ENCODE peak calls at places on chromosome 10, in five cellular contexts. S, P, K, W and B are unnamed samples.
A peak's percentile ranks its signal among the peaks of the same experiment; 100 is the strongest.

GRCh38 chr10:28343987-28344895 is 41.4 kb upstream of the MPP7 start:
- DNase-seq in S (no peak), P (no peak), K (no peak), W (no peak), B (no peak)

GRCh38 chr10:50224330-50224952 is 26.9 kb downstream of the ASAH2 start:
- DNase-seq in S (no peak), P (peak; percentile 74), K (peak; percentile 69), W (peak; percentile 71), B (no peak)

GRCh38 chr10:88490216-88490980 is 92.7 kb downstream of the RNLS start:
- DNase-seq in S (no peak), P (no peak), K (no peak), W (peak; percentile 31), B (no peak)

GRCh38 chr10:85098835-85099521 is 770.6 kb downstream of the CCSER2 start:
- DNase-seq in S (no peak), P (no peak), K (no peak), W (no peak), B (no peak)

GRCh38 chr10:103986360-103986759 is 19.4 kb downstream of the SLK start:
- DNase-seq in S (no peak), P (no peak), K (no peak), W (no peak), B (no peak)

GRCh38 chr10:88293073-88293472 is 290.0 kb downstream of the RNLS start:
- DNase-seq in S (no peak), P (peak; percentile 29), K (no peak), W (no peak), B (no peak)

GRCh38 chr10:132129431-132129830 is 57.3 kb upstream of the DPYSL4 start:
- DNase-seq in S (no peak), P (no peak), K (no peak), W (peak; percentile 2), B (no peak)

GRCh38 chr10:78952686-78953085 is 116.1 kb upstream of the ZMIZ1 start:
- DNase-seq in S (peak; percentile 40), P (no peak), K (no peak), W (peak; percentile 91), B (no peak)

GRCh38 chr10:92757720-92758119 is 68.0 kb downstream of the HHEX start:
- DNase-seq in S (no peak), P (no peak), K (no peak), W (no peak), B (no peak)

GRCh38 chr10:120557296-120557810 is 100.3 kb downstream of the PLPP4 start:
- DNase-seq in S (no peak), P (no peak), K (no peak), W (no peak), B (no peak)

GRCh38 chr10:99788598-99789259 is 6.3 kb downstream of the ABCC2 start:
- DNase-seq in S (peak; percentile 32), P (peak; percentile 73), K (no peak), W (peak; percentile 98), B (peak; percentile 87)
- H3K4me1 ChIP-seq in S (no peaks in the 10 kb centered on the region), P (peaks cover 13% of the 10 kb centered on the region), K (no peaks in the 10 kb centered on the region), W (no peaks in the 10 kb centered on the region), B (peaks cover 14% of the 10 kb centered on the region)

DNA sequence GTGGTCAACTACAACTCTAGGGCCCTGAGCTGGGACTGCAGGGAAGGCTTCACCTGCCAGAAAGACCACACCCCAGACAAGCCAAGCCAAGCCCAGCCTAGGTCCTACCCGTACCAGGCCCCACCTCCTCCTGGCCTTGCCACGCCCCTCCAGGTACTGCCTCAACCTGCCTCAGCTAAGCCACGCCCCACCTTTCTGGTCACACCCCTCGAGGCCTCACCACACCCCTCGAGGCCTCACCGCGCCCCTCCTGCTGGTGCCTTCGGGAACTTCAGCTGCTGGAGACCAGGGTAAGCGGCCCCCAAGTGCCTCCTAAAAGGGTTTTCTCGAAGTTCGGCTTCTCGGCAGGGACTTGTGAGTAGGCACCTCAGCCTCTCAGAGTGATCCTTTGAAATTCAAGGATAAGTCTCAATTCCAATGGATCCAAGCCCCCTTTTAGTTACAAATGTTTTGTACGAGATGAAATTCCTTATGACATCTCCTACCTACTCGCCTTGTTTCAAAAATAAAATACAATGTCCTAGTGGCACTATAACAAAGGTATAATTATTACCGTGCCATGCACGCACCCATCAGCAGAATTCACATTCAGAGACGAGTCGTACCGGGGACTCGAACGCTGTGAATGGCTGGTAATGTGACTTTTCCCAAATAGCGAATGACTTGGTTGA is 171.2 kb downstream of the ARHGAP21 start:
- DNase-seq in S (no peak), P (no peak), K (peak; percentile 100), W (no peak), B (no peak)
- TF ChIP-seq CTCF in S (no peak), P (no peak), K (peak; percentile 76), W (peak; percentile 33), B (peak; percentile 13)

GRCh38 chr10:124064158-124064603 is 29.2 kb downstream of the CHST15 start:
- DNase-seq in S (no peak), P (no peak), K (no peak), W (no peak), B (no peak)
- H3K4me1 ChIP-seq in S (peaks cover 60% of the 10 kb centered on the region), P (no peaks in the 10 kb centered on the region), K (peaks cover 3% of the 10 kb centered on the region), W (no peaks in the 10 kb centered on the region), B (no peaks in the 10 kb centered on the region)

GRCh38 chr10:34677591-34677990 is 137.5 kb downstream of the PARD3 start:
- DNase-seq in S (no peak), P (no peak), K (no peak), W (no peak), B (no peak)
- TF ChIP-seq CTCF in S (no peak), P (no peak), K (peak; percentile 64), W (no peak), B (no peak)

DNA sequence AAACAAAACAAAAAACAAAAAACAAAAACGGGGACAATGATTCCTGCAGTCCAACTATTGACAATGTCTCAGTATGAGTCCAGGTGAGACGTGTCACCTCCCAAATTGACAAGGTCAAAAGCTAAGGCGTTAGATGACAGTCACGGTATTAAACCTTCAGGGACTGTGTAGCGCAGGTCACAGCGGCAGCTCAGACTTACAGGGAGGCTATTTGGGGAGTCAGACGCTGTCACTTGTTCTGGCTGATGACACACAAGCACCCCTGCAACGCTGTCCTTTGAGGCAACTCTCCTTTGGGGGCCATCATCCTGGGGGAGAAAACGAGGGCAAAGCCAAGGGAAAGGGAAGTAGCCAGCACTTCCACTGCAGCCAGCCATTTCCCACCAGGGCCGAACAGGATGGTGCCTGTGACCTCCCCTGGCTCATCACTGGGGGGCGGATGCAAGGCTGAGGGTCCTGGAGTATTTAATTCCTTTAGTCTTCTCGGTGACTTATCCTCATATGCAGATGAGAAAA is 55.3 kb downstream of the SVIL start:
- DNase-seq in S (no peak), P (no peak), K (no peak), W (no peak), B (no peak)
- H3K4me1 ChIP-seq in S (no peaks in the 10 kb centered on the region), P (peaks cover 14% of the 10 kb centered on the region), K (no peaks in the 10 kb centered on the region), W (no peaks in the 10 kb centered on the region), B (peaks cover 38% of the 10 kb centered on the region)

GRCh38 chr10:3807928-3808496 is 23.0 kb upstream of the KLF6 start:
- DNase-seq in S (peak; percentile 63), P (no peak), K (no peak), W (no peak), B (no peak)

GRCh38 chr10:3805791-3806381 is 20.9 kb upstream of the KLF6 start:
- DNase-seq in S (peak; percentile 74), P (peak; percentile 77), K (peak; percentile 91), W (peak; percentile 86), B (peak; percentile 81)

GRCh38 chr10:3805227-3805790 is 20.3 kb upstream of the KLF6 start:
- DNase-seq in S (peak; percentile 23), P (peak; percentile 83), K (no peak), W (peak; percentile 71), B (no peak)

GRCh38 chr10:3807221-3807927 is 22.4 kb upstream of the KLF6 start:
- DNase-seq in S (no peak), P (no peak), K (no peak), W (no peak), B (no peak)

DNA sequence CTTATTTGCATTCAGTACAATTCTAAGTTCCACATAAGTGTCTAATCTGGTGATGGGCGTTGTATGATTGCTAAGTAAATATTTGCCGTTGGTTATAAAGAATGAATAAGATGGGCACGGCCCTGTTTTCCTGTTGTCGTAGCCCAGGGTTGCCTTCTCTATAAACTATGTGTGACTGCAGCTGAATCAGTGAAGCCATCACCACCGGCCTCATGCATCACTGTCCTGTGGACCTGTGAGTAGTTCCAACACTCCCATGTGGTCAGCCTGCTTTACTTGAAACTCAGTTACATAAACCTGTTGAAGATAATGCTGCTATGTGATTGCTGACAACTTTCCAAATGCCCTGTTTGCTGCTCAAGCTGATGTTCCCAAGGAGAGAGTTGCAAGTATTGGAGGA is 21.6 kb upstream of the KLF6 start:
- DNase-seq in S (no peak), P (peak; percentile 94), K (no peak), W (peak; percentile 67), B (no peak)
- TF ChIP-seq CTCF in S (no peak), P (no peak), K (no peak), W (no peak), B (no peak)

GRCh38 chr10:113619401-113619800 is 44.4 kb downstream of the NRAP start:
- DNase-seq in S (no peak), P (no peak), K (no peak), W (no peak), B (no peak)
- H3K4me1 ChIP-seq in S (no peaks in the 10 kb centered on the region), P (no peaks in the 10 kb centered on the region), K (peaks cover 19% of the 10 kb centered on the region), W (no peaks in the 10 kb centered on the region), B (no peaks in the 10 kb centered on the region)

DNA sequence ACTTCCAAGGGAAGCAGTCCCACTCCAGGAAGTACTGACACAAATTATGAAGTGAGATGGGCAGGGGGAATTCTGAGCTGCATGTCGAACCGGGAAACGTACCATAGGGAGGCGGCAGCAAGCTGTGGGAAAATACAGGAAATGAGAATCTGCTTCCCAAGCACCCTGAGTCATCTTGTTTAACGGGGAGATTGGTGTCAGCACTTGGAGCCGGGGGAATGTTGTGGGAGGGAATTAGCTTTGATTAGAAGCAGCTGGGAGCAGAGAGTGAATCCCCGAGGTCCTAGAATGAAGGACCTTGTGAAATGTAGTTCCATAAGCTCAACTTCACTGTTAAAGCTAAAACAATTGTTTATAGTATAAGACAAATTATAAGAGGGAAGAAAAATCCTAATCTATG is 141.4 kb upstream of the PRKCQ start:
- DNase-seq in S (peak; percentile 55), P (peak; percentile 99), K (no peak), W (peak; percentile 98), B (peak; percentile 85)
- TF ChIP-seq CTCF in S (no peak), P (peak; percentile 64), K (no peak), W (peak; percentile 45), B (no peak)

GRCh38 chr10:17212802-17213204 is 11.3 kb upstream of the TRDMT1 start:
- DNase-seq in S (no peak), P (no peak), K (no peak), W (no peak), B (no peak)
- H3K4me1 ChIP-seq in S (peaks cover 64% of the 10 kb centered on the region), P (peaks cover 25% of the 10 kb centered on the region), K (peaks cover 6% of the 10 kb centered on the region), W (peaks cover 4% of the 10 kb centered on the region), B (peaks cover 17% of the 10 kb centered on the region)

DNA sequence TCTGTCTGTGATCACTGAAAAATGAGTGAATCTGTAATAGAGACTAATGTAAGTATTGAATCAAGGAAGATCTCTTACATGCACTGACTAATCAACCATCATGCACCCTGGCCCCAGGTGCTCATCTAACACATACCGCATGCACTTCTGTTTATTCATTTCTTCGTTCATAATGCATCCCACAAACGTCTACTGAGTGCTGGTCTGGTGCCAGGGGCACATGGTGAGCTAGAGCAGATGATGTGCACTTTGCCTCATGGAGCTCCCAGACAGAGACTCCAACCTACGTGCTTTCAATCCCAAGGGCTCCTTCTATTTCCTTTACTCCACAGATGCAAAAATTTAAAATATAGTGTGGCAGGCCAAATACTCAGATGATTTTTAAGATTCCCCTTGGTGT is 10.7 kb downstream of the C10orf90 start:
- DNase-seq in S (no peak), P (no peak), K (no peak), W (no peak), B (no peak)
- TF ChIP-seq CTCF in S (no peak), P (no peak), K (no peak), W (no peak), B (no peak)